ENCODE peak calls at places on chromosome 10, in five cellular contexts. H is lower lobe of right lung, V is Panc1, P is suprapubic skin, J is A673. F is an unnamed sample.
A peak's percentile ranks its signal among the peaks of the same experiment; 100 is the strongest.

GRCh38 chr10:73017955-73018480 is 63.4 kb upstream of the PLA2G12B start:
- DNase-seq in V (no peak), P (no peak), J (no peak), H (no peak), F (no peak)

GRCh38 chr10:131797626-131798025 is 103.2 kb upstream of the PPP2R2D start:
- DNase-seq in V (no peak), P (peak; percentile 45), J (no peak), H (no peak), F (no peak)

GRCh38 chr10:119538632-119539358 is 3.7 kb downstream of the RGS10 start:
- DNase-seq in V (no peak), J (no peak), P (no peak), H (no peak), F (no peak)

GRCh38 chr10:64738462-64738861 is 1217.3 kb downstream of the REEP3 start:
- DNase-seq in V (no peak), P (no peak), H (no peak), J (no peak), F (no peak)

GRCh38 chr10:11036424-11037011 is 18.8 kb downstream of the CELF2 start:
- DNase-seq in J (peak; percentile 52), H (no peak), V (peak; percentile 15), P (no peak), F (no peak)

GRCh38 chr10:116756277-116756676 is 13.9 kb upstream of the HSPA12A start:
- DNase-seq in H (no peak), V (no peak), P (peak; percentile 68), J (no peak), F (no peak)

GRCh38 chr10:70174058-70174741 is 3.9 kb upstream of the SAR1A start:
- DNase-seq in V (no peak), J (peak; percentile 22), P (no peak), H (no peak), F (no peak)

GRCh38 chr10:13882112-13882711 is 295.4 kb downstream of the PRPF18 start:
- DNase-seq in P (no peak), J (peak; percentile 36), H (peak; percentile 67), V (peak; percentile 57), F (peak; percentile 94)

GRCh38 chr10:63156236-63156635 is 23.1 kb downstream of the NRBF2 start:
- DNase-seq in V (no peak), J (no peak), H (no peak), P (no peak), F (no peak)

GRCh38 chr10:86535057-86535882 is 13.7 kb upstream of the WAPL start:
- DNase-seq in V (peak; percentile 20), J (no peak), P (peak; percentile 89), H (peak; percentile 91), F (no peak)

GRCh38 chr10:106705576-106706526 is 458.7 kb downstream of the SORCS1 start:
- DNase-seq in J (peak; percentile 81), V (peak; percentile 36), H (no peak), P (no peak), F (peak; percentile 25)

GRCh38 chr10:128725531-128725930 is 599.3 kb upstream of the MKI67 start:
- DNase-seq in J (no peak), V (no peak), P (no peak), H (no peak), F (no peak)

GRCh38 chr10:129850790-129851189 is 113.3 kb downstream of the EBF3 start:
- DNase-seq in H (no peak), P (peak; percentile 31), J (no peak), V (no peak), F (no peak)

GRCh38 chr10:95519132-95519487 is 42.1 kb downstream of the SORBS1 start:
- DNase-seq in V (no peak), J (no peak), H (no peak), P (no peak), F (no peak)

GRCh38 chr10:126455766-126456425 is 67.6 kb upstream of the ADAM12 start:
- DNase-seq in V (no peak), P (no peak), H (no peak), J (no peak), F (no peak)

GRCh38 chr10:60441515-60441914 is 51.8 kb upstream of the ANK3 start:
- DNase-seq in H (no peak), P (no peak), J (no peak), V (no peak), F (no peak)

GRCh38 chr10:128912568-128913311 is 554.3 kb upstream of the MGMT start:
- DNase-seq in H (no peak), J (no peak), P (no peak), V (no peak), F (no peak)

GRCh38 chr10:4656576-4657194 is 169.3 kb upstream of the AKR1E2 start:
- DNase-seq in H (peak; percentile 49), V (no peak), J (peak; percentile 80), P (no peak), F (no peak)

DNA sequence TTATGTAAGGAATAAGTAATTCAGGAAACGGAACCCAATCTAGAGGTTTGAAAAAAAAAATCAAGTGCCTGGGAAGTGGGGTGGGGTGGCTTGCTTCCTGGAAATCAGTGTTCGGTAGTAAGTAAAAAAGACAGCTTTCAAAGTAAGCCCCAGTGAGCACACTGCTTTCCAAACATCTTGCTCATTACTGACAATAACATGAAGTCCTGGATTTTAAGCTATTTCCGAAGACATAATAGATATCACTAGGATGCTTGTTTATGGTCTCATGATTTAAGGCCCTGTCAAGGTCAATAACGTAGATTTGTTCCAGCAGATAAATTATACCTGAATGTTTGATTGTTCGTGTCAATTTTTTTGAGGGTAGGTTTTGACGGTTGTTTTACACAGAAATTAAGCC is 1.3 kb downstream of the STAMBPL1 start:
- DNase-seq in V (peak; percentile 43), P (no peak), H (no peak), J (no peak), F (no peak)
- H3K4me3 ChIP-seq in V (peak overlapping the region; percentile 72), P (peak overlapping the region; percentile 65), H (peak overlapping the region; percentile 75), J (peak overlapping the region; percentile 90), F (peak overlapping the region; percentile 80)

DNA sequence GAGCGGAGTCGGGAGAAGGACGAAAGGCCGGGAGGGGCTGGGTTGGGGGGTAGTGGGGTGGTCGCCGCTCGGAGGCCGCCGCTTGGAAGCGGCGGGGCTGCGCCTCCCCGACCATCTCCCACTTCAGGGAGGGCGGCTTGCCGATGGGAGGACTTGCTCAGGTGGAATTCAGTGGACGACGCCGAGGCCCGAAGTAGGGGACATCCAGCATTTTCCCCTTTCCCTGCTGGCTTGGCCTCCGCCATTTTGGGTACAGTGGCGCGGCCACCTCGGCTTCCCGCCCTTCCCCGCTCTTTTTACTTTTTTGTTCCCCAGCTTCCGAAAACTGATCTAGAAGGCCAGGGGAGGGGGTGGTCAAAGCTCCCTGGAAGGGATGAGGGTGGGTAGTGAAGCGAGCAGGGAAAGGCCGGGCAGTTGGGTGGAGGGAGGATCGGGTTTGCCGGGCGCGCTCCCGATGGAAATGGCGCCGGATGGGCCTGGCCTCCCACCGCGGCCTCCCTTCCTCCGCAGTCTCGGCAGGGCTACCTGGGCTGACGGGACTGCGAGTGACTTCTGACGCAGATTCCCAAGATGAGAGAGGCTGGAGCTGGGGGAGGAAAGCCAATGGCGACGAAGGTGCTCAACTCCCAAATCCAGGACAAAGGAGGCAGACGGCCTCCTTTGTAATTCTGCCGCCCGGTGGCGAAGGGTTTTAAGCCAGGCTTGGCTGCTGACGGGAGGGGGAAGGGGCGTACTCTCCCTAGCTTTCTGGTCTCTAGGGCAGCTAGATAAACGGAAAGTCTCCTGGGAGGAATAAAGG is at the start of gene PBLD:
- DNase-seq in V (peak; percentile 64), J (peak; percentile 91), P (peak; percentile 83), H (peak; percentile 81), F (no peak)
- H3K4me3 ChIP-seq in V (peak within 1 kb of the TSS; percentile 65), J (peak within 1 kb of the TSS; percentile 94), P (peak within 1 kb of the TSS; percentile 84), H (peak within 1 kb of the TSS; percentile 85), F (peak within 1 kb of the TSS; percentile 97)

DNA sequence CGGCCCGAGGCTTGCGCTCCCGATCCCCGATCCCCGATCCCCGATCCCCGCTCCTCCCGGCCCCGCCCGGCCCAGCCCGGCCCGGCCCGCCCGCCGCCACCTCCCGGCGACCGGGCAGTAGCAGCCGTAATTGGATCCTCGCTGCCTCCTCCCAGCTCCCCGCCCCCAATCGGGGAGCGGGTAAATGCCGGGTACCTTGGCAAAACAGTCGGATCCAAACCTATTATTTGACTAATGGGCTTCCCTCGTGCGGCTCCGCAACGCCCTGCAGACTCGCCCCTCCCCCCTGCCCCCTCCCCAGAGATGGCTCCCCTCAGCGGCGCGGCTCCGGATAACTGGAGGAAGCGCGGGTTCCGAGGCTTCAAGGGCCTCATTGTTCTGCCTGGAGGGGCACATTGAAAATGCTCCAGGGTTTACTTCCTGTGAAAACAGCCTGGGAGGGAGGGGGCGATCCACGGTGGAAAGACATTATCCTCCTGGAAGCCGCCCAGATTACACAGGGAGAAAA is 94.8 kb upstream of the ZMIZ1 start:
- DNase-seq in J (peak; percentile 95), H (peak; percentile 82), V (peak; percentile 28), P (peak; percentile 88), F (no peak)
- H3K4me3 ChIP-seq in J (peak overlapping the region; percentile 51), H (peak overlapping the region; percentile 57), V (peak overlapping the region; percentile 56), P (peak overlapping the region; percentile 66), F (peak overlapping the region; percentile 41)

DNA sequence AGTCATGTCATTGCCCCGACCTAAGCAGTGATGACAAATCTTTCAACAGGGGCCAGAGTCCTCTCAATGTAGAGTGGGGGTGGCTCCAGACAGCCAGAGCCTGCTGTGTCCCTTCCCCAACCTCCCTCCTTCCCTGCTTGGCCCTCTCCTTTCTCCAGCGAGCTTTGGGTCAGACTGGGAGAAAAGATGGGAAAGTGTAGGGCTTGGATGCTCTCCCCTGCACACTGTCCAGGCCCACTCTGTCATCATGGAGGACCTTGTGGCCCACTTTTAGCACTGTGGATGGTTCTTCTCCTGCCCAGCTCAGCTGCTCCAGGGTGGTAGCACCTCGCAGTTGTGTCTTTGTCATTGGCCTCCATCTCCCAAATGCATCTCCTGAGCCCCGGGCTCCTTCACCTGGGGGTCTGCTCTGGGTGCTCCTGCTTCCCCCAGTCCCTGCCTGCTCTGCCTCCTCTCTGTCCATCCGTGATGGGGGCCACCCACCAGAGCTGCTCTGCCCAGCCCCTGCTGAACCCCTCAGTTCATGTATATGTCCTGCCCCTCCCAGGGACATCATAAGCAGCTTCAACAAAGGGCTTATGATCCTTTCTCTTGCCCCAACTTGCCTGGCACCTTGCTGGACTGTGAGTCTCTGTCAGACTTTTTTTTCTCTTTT is 37.5 kb downstream of the BTBD16 start:
- DNase-seq in J (no peak), V (no peak), P (peak; percentile 67), H (no peak), F (no peak)
- H3K4me3 ChIP-seq in J (no peak overlapping the region), V (peak overlapping the region; percentile 37), P (no peak overlapping the region), H (no peak overlapping the region), F (peak overlapping the region; percentile 6)

GRCh38 chr10:102712089-102712488 is 2.1 kb downstream of the ARL3 start:
- DNase-seq in V (no peak), P (no peak), H (no peak), J (no peak), F (no peak)
- H3K4me3 ChIP-seq in V (no peak overlapping the region), P (no peak overlapping the region), H (no peak overlapping the region), J (no peak overlapping the region), F (no peak overlapping the region)

F was measured in skeletal muscle cell.